ENCODE peak calls at places on chromosomes 16 and 17, in eight cellular contexts. W is GDM1; V is AG04450; J is mucosa of gallbladder; P is activated CD4-positive, alpha-beta T cell treated with anti-CD3 and anti-CD28 coated beads, Interleukin-2, amount 50 U/mL, for 1 hour; U is retina; D is nucleus accumbens; Z is substantia nigra. K is an unnamed sample.

GRCh38 chr17:78438694-78439325 is 60.4 kb downstream of the PGS1 start:
- DNase-seq in U (no peak), V (no peak), W (no peak), D (no peak), P (no peak), J (no peak), Z (no peak), K (no peak)

GRCh38 chr16:84058211-84058610 is 15.6 kb upstream of the SLC38A8 start:
- DNase-seq in U (no peak), W (no peak), J (no peak), V (no peak), Z (no peak), P (no peak), D (no peak), K (no peak)

GRCh38 chr17:55817273-55817709 is 66.4 kb downstream of the PCTP start:
- DNase-seq in J (no peak), P (no peak), D (no peak), U (no peak), V (no peak), Z (no peak), W (no peak), K (no peak)

GRCh38 chr17:49249292-49249794 is 18.8 kb upstream of the PHOSPHO1 start:
- DNase-seq in J (no peak), U (peak), Z (no peak), V (no peak), W (no peak), D (no peak), P (no peak), K (no peak)

GRCh38 chr17:15909481-15909991 is 35.4 kb upstream of the ADORA2B start:
- DNase-seq in Z (no peak), W (no peak), D (no peak), P (no peak), U (no peak), J (no peak), V (no peak), K (no peak)

GRCh38 chr17:58402679-58403078 is 14.7 kb downstream of the RNF43 start:
- DNase-seq in P (no peak), W (no peak), U (no peak), J (no peak), D (no peak), V (no peak), Z (no peak), K (no peak)

GRCh38 chr17:17579691-17580090 is 11.8 kb downstream of the PEMT start:
- DNase-seq in W (no peak), Z (no peak), P (no peak), U (no peak), D (no peak), J (no peak), V (no peak), K (no peak)

GRCh38 chr17:75063626-75064025 is 16.6 kb downstream of the KCTD2 start:
- DNase-seq in U (no peak), J (no peak), W (no peak), V (no peak), D (no peak), P (no peak), Z (no peak), K (no peak)

GRCh38 chr17:82444941-82445521 is 5.5 kb downstream of the CYBC1 start:
- DNase-seq in P (no peak), J (no peak), W (no peak), U (no peak), V (no peak), D (no peak), Z (no peak), K (no peak)

GRCh38 chr16:56477096-56477878 is 25.9 kb downstream of the OGFOD1 start:
- DNase-seq in W (no peak), Z (no peak), P (no peak), J (no peak), D (no peak), U (no peak), V (peak), K (no peak)

GRCh38 chr17:81900181-81900820 is 1.7 kb upstream of the NPB start:
- DNase-seq in Z (no peak), J (no peak), P (no peak), W (no peak), V (no peak), U (no peak), D (no peak), K (no peak)

GRCh38 chr17:63694229-63694973 is 5.5 kb downstream of the LIMD2 start:
- DNase-seq in D (no peak), U (peak), P (no peak), W (no peak), Z (no peak), V (no peak), J (no peak), K (no peak)

GRCh38 chr17:50258647-50259483 is 15.4 kb upstream of the TMEM92 start:
- DNase-seq in Z (no peak), P (no peak), U (no peak), V (no peak), D (no peak), J (no peak), W (no peak), K (no peak)

GRCh38 chr17:29569245-29569950 is 897 bp downstream of the TP53I13 start:
- DNase-seq in W (no peak), D (no peak), Z (no peak), J (no peak), P (no peak), U (no peak), V (no peak), K (no peak)

GRCh38 chr17:47204722-47205418 is 4.3 kb upstream of the MYL4 start:
- DNase-seq in V (no peak), J (no peak), P (peak), W (no peak), Z (no peak), D (peak), U (peak), K (no peak)

GRCh38 chr17:50843150-50843905 is 7.9 kb downstream of the WFIKKN2 start:
- DNase-seq in Z (no peak), D (no peak), U (no peak), J (no peak), V (no peak), P (no peak), W (no peak), K (no peak)

GRCh38 chr17:80855196-80855967 is 136.3 kb upstream of the CHMP6 start:
- DNase-seq in D (no peak), P (no peak), W (no peak), V (no peak), Z (no peak), U (no peak), J (no peak), K (no peak)

GRCh38 chr17:19508327-19508867 is 25.3 kb upstream of the SLC47A1 start:
- DNase-seq in J (no peak), Z (no peak), U (no peak), V (no peak), W (no peak), P (peak), D (peak), K (no peak)

GRCh38 chr17:2335726-2336214 is 487 bp downstream of the TSR1 start:
- DNase-seq in U (no peak), D (no peak), P (no peak), Z (no peak), W (no peak), J (no peak), V (no peak), K (peak)

GRCh38 chr16:4900750-4901149 is 36.2 kb downstream of the PPL start:
- DNase-seq in Z (no peak), J (no peak), V (no peak), U (no peak), D (no peak), P (no peak), W (no peak), K (no peak)

GRCh38 chr16:14062261-14062660 is 8.9 kb upstream of the MRTFB start:
- DNase-seq in D (no peak), W (no peak), P (no peak), J (no peak), Z (no peak), V (no peak), U (no peak), K (no peak)

GRCh38 chr17:72465191-72466024 is 344.6 kb downstream of the SOX9 start:
- DNase-seq in D (peak), Z (no peak), W (no peak), V (peak), P (no peak), U (no peak), J (peak), K (peak)

GRCh38 chr16:10776280-10776679 is 32.6 kb downstream of the NUBP1 start:
- DNase-seq in D (no peak), Z (no peak), V (no peak), P (no peak), J (no peak), W (no peak), U (no peak), K (no peak)

GRCh38 chr16:9079430-9079812 is 12.0 kb upstream of the HAPSTR1 start:
- DNase-seq in J (no peak), Z (no peak), V (no peak), D (no peak), P (no peak), U (no peak), W (no peak), K (no peak)

GRCh38 chr16:4316103-4316731 is 350 bp downstream of the GLIS2 start:
- DNase-seq in P (peak), J (no peak), V (no peak), D (peak), Z (no peak), W (no peak), U (peak), K (no peak)

GRCh38 chr16:30875881-30876791 is 17.7 kb downstream of the BCL7C start:
- DNase-seq in J (no peak), Z (no peak), D (peak), V (no peak), W (no peak), U (peak), P (no peak), K (no peak)

GRCh38 chr16:72191551-72191950 is 19.6 kb upstream of the PMFBP1 start:
- DNase-seq in J (no peak), P (no peak), D (no peak), W (no peak), U (no peak), V (no peak), Z (no peak), K (no peak)

GRCh38 chr17:77330602-77331081 is 189.9 kb downstream of the SEC14L1 start:
- DNase-seq in U (no peak), W (no peak), Z (no peak), V (no peak), D (no peak), P (no peak), J (no peak), K (no peak)

GRCh38 chr16:31714899-31715504 is 158.6 kb upstream of the ZNF267 start:
- DNase-seq in Z (no peak), W (no peak), U (no peak), J (no peak), D (no peak), V (no peak), P (no peak), K (no peak)

GRCh38 chr17:28046034-28046825 is 3.8 kb downstream of the NLK start:
- DNase-seq in D (no peak), W (no peak), U (no peak), J (no peak), Z (no peak), V (no peak), P (no peak), K (no peak)

GRCh38 chr17:82977586-82977985 is 101.8 kb upstream of the METRNL start:
- DNase-seq in J (no peak), P (no peak), D (no peak), U (no peak), V (no peak), Z (no peak), W (no peak), K (no peak)

GRCh38 chr17:5789443-5789842 is 205.1 kb upstream of the NLRP1 start:
- DNase-seq in W (no peak), Z (no peak), D (no peak), J (no peak), V (no peak), U (peak), P (no peak), K (no peak)

GRCh38 chr16:2191446-2191706 is 5.0 kb downstream of the CASKIN1 start:
- DNase-seq in P (no peak), U (no peak), W (no peak), D (no peak), V (no peak), J (no peak), Z (no peak), K (no peak)

GRCh38 chr17:41801374-41802062 is 10.2 kb downstream of the P3H4 start:
- DNase-seq in U (peak), Z (peak), V (peak), J (peak), D (peak), P (peak), W (peak), K (peak)

GRCh38 chr16:84471966-84472365 is 32.5 kb downstream of the MEAK7 start:
- DNase-seq in W (no peak), V (no peak), Z (no peak), P (no peak), D (no peak), U (no peak), J (no peak), K (no peak)

GRCh38 chr17:74134991-74135390 is 68.5 kb upstream of the RPL38 start:
- DNase-seq in W (no peak), P (no peak), D (no peak), U (no peak), J (no peak), Z (no peak), V (no peak), K (no peak)

K was measured in HuH-7.5.